ENCODE peak calls at places on chromosomes 7 and 10, in four cellular contexts. T is HCT116, E is K562, M is HepG2. U is an unnamed sample.

GRCh38 chr7:32516551-32517082 is 21.3 kb downstream of the AVL9 start:
- DNase-seq in T (no peak), E (no peak), M (no peak), U (no peak)

GRCh38 chr10:59580257-59580863 is 129.3 kb downstream of the SLC16A9 start:
- DNase-seq in T (peak; percentile 32), E (no peak), M (peak; percentile 3), U (peak; percentile 2)

GRCh38 chr10:100831742-100832141 is 81.0 kb upstream of the SLF2 start:
- DNase-seq in T (no peak), E (no peak), M (no peak), U (no peak)

GRCh38 chr7:116738378-116738777 is 66.4 kb downstream of the MET start:
- DNase-seq in T (no peak), E (no peak), M (peak; percentile 41), U (no peak)

GRCh38 chr7:111190804-111191203 is 99.9 kb downstream of the LRRN3 start:
- DNase-seq in T (no peak), E (peak; percentile 76), M (no peak), U (no peak)

GRCh38 chr10:93073539-93074136 is at the start of gene CYP26A1:
- DNase-seq in T (no peak), E (peak; percentile 40), M (no peak), U (no peak)

GRCh38 chr10:69839696-69840345 is 38.1 kb downstream of the COL13A1 start:
- DNase-seq in T (no peak), E (no peak), M (no peak), U (no peak)

GRCh38 chr10:119634219-119634544 is 17.0 kb upstream of the BAG3 start:
- DNase-seq in T (no peak), E (no peak), M (no peak), U (no peak)

GRCh38 chr7:50450691-50451051 is 521 bp upstream of the FIGNL1 start:
- DNase-seq in T (no peak), E (no peak), M (no peak), U (no peak)

GRCh38 chr7:42928754-42929153 is 3.2 kb downstream of the PSMA2 start:
- DNase-seq in T (no peak), E (no peak), M (no peak), U (no peak)

GRCh38 chr10:14414901-14415300 is 84.2 kb upstream of the FRMD4A start:
- DNase-seq in T (no peak), E (no peak), M (no peak), U (no peak)

GRCh38 chr10:35633006-35633980 is 8.8 kb downstream of the FZD8 start:
- DNase-seq in T (no peak), E (no peak), M (no peak), U (no peak)

GRCh38 chr7:114082934-114083647 is 164.3 kb upstream of the PPP1R3A start:
- DNase-seq in T (no peak), E (no peak), M (no peak), U (no peak)

GRCh38 chr10:95290801-95291633 is at the start of gene PDLIM1:
- DNase-seq in T (no peak), E (peak; percentile 92), M (peak; percentile 55), U (no peak)
- TF ChIP-seq CTCF in T (no peak), E (peak; percentile 61), M (peak; percentile 50), U (no peak)

DNA sequence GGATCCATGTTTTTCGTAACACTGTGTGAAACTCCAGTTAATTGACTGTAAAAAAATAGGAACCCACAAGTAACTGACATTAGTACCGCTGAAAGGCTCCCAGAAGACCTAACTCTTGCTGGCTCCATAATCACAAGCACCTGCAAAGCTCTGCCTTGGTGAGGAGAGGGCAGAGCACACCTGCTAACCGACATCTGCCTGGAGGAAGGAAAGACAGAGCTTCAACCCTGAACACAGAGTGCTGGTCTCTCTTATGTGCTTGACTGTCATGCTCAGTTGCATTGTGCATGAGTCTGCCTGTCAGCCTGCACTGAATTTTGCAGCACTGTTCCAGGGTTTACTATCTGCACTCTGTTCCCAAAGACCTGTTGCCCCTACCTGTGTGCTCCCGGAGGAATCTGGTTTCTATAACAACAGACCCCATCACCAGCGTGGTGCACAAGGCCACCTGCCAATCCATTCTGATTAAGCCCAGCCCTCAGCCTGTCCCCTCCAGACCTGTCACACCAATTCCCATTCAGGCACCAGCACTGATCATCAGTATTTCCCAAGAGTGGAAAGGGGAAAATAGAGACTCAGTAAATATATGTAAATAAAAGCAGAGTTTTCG is 63.2 kb upstream of the ANKRD1 start:
- DNase-seq in T (no peak), E (no peak), M (no peak), U (no peak)
- H3K27ac ChIP-seq in T (no peak overlapping the region), E (no peak overlapping the region), M (no peak overlapping the region), U (no peak overlapping the region)

DNA sequence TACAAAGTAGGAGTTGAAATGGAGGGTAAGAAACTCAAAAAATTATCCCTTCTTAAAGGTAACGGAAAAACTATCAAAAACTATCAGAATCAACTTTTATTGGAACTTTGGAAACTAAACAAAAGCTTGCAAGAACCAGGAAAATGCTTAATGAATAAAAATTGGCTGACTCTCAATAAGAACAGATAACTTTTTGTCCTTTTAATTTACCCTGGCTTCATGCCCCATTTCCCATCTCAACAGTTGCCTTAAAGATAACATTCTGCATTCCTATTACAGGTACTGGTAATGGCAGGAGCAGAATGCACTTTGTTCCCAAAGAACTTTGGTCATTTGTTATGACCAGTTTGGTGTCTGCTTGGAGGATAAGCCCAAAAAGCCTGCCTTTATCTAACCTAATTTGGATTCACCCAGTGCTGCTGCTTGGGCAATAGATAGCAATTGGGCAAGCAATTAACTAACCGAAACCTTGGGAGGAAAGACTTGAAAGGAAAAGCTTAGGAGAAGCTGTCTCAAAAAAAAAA is 17.8 kb downstream of the CH25H start:
- DNase-seq in T (no peak), E (no peak), M (no peak), U (no peak)
- TF ChIP-seq TCF7L2 in T (no peak), E (no peak), M (no peak), U (no peak)

GRCh38 chr10:103232772-103233488 is 12.8 kb upstream of the RPEL1 start:
- DNase-seq in T (peak; percentile 59), E (no peak), M (peak; percentile 88), U (no peak)
- TF ChIP-seq CTCF in T (no peak), E (no peak), M (no peak), U (no peak)

DNA sequence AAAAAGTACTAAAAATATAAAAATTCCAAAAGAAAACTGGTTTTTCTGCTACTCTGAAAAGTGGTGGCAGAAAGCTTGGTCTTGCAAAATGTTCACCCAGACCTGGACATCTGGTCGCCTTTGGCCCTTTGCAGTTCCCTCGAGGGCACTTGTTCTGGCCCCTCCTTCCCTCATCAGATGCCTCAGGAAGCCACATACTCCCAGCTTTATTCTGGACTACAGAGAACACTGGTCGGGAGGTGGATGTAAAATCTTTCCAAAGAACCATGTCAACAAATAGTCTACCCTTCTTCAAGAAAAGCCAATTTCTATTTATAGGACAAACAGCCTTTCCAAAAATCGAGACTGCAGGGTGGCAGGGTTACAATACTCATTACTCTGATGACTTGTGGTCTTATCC is 726.1 kb downstream of the TNS3 start:
- DNase-seq in T (no peak), E (no peak), M (no peak), U (no peak)
- H3K27ac ChIP-seq in T (no peak overlapping the region), E (no peak overlapping the region), M (no peak overlapping the region), U (no peak overlapping the region)

DNA sequence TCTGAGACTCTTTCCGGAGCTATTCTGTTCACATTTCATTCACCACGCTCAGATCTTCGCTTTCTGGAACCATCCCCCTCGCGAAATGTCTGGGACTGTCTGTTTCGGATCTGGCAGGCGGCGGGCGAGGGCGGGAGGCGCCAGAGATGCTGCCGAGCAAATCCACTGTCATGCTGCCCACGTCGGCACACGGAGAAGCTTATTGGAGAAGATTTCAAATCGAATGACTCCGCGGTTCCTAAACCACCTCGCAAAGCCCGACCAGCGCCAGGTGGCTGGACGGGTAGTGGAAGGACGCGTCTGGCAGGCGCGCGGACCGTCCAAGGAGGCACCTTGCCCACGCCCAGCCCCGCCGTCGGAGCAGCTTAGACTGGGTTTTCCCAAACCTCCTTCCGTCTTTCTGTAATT is 1.6 kb upstream of the OSBPL3 start:
- DNase-seq in T (no peak), E (no peak), M (no peak), U (no peak)
- TF ChIP-seq TCF7L2 in T (no peak), E (no peak), M (no peak), U (no peak)

GRCh38 chr7:142194201-142194600 is 63.7 kb downstream of the PRSS58 start:
- DNase-seq in T (no peak), E (no peak), M (no peak), U (no peak)

GRCh38 chr7:142188159-142188558 is 69.7 kb downstream of the PRSS58 start:
- DNase-seq in T (no peak), E (no peak), M (no peak), U (no peak)

GRCh38 chr7:142185069-142185468 is 72.8 kb downstream of the PRSS58 start:
- DNase-seq in T (no peak), E (no peak), M (no peak), U (no peak)

DNA sequence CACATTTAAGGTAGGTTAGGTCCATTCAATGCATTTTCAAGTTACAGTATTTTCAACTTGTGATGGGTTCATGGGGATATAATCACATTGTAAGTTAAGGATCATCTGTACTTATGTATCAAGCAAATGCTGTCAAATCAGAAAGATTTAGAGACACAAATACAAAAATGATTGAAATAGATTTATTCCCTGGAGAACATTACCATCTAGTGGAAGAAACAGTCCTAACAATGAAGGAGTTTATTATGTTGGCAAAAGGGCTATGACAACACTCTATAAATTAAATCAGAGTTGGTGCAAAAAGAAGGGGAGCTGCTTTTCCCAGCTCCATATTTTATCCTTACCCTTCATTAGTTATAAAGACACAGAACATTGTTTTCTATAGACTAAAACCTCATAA is 69.0 kb downstream of the PRSS58 start:
- DNase-seq in T (peak; percentile 16), E (no peak), M (peak; percentile 5), U (no peak)
- TF ChIP-seq CTCF in T (peak; percentile 48), E (no peak), M (peak; percentile 42), U (peak; percentile 38)

GRCh38 chr10:46312953-46313352 is 26.2 kb downstream of the ANTXRL start:
- DNase-seq in T (no peak), E (no peak), M (no peak), U (no peak)

GRCh38 chr10:46309511-46310142 is 22.8 kb downstream of the ANTXRL start:
- DNase-seq in T (no peak), E (no peak), M (no peak), U (no peak)

GRCh38 chr10:46310851-46311250 is 24.1 kb downstream of the ANTXRL start:
- DNase-seq in T (no peak), E (no peak), M (no peak), U (no peak)

GRCh38 chr10:46310143-46310514 is 23.3 kb downstream of the ANTXRL start:
- DNase-seq in T (no peak), E (no peak), M (no peak), U (no peak)

DNA sequence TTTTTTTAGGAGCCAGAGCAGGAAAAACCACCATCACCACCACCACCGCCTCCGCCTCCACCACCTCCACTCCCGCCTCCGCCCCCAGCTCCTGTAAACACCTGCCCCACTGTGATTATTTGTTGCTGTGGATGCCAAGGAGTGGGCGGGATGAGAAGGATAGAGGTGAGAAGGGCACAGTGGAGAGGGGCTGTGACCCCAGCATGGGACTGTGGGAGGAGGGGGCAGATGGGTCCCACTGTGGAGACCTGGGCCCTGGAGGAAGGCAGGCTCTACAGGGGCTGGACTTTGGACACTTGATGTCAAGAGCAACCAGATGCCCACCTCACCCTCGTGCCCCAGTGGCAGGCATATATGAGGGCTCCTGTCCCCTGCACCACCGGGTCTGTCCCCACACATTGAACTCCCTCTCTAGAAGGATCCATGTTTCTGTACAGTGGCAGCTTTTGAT is 24.7 kb downstream of the ANTXRL start:
- DNase-seq in T (no peak), E (no peak), M (no peak), U (no peak)
- H3K27ac ChIP-seq in T (no peak overlapping the region), E (no peak overlapping the region), M (no peak overlapping the region), U (no peak overlapping the region)

U was measured in Panc1.